ENCODE peak calls at places on chromosomes 13 and 19, in ten cellular contexts. R is tibial nerve, V is sigmoid colon, X is heart left ventricle, W is adrenal gland, N is body of pancreas, Z is Peyer's patch, S is A549, O is uterus, E is NB4. M is an unnamed sample.

GRCh38 chr13:100633461-100633860 is 41.1 kb downstream of the TMTC4 start:
- DNase-seq in R (no peak), V (no peak), X (no peak), W (no peak), N (no peak), Z (no peak), S (no peak), O (no peak), E (no peak), M (no peak)

GRCh38 chr13:112875627-112876026 is 93.4 kb upstream of the MCF2L start:
- DNase-seq in R (no peak), V (peak), X (no peak), W (no peak), N (no peak), Z (no peak), S (no peak), O (no peak), E (no peak), M (no peak)

GRCh38 chr19:34120846-34121639 is 51.3 kb upstream of the LSM14A start:
- DNase-seq in R (peak), V (no peak), X (no peak), W (no peak), N (peak), Z (no peak), S (peak), O (no peak), E (peak), M (no peak)

GRCh38 chr19:55640577-55641375 is at the start of gene ZNF580:
- DNase-seq in R (peak), V (peak), X (peak), W (peak), N (peak), Z (peak), S (peak), O (peak), E (peak), M (peak)

GRCh38 chr13:83975668-83976165 is 93.4 kb upstream of the SLITRK1 start:
- DNase-seq in R (no peak), V (no peak), X (no peak), W (no peak), N (no peak), Z (no peak), S (no peak), O (no peak), E (no peak), M (no peak)

GRCh38 chr13:84417426-84417825 is 535.2 kb upstream of the SLITRK1 start:
- DNase-seq in R (no peak), V (no peak), X (no peak), W (no peak), N (no peak), Z (no peak), S (no peak), O (no peak), E (no peak), M (no peak)

GRCh38 chr13:22128413-22129198 is 457.7 kb downstream of the FGF9 start:
- DNase-seq in R (no peak), V (no peak), X (no peak), W (no peak), N (no peak), Z (no peak), S (no peak), O (no peak), E (no peak), M (no peak)

GRCh38 chr13:57666554-57666953 is 35.0 kb downstream of the PCDH17 start:
- DNase-seq in R (no peak), V (no peak), X (no peak), W (no peak), N (no peak), Z (no peak), S (no peak), O (no peak), E (no peak), M (no peak)

GRCh38 chr13:80737513-80737912 is 396.6 kb upstream of the SPRY2 start:
- DNase-seq in R (no peak), V (no peak), X (peak), W (no peak), N (no peak), Z (no peak), S (no peak), O (no peak), E (no peak), M (no peak)

GRCh38 chr19:1134431-1134830 is 30.6 kb downstream of the GPX4 start:
- DNase-seq in R (no peak), V (no peak), X (no peak), W (no peak), N (no peak), Z (no peak), S (no peak), O (no peak), E (no peak), M (no peak)

GRCh38 chr13:44132710-44133109 is 240.9 kb upstream of the SERP2 start:
- DNase-seq in R (peak), V (peak), X (peak), W (peak), N (peak), Z (no peak), S (no peak), O (no peak), E (peak), M (no peak)

GRCh38 chr13:113551081-113552000 is 33.2 kb upstream of the TFDP1 start:
- DNase-seq in R (no peak), V (no peak), X (no peak), W (no peak), N (no peak), Z (peak), S (no peak), O (peak), E (no peak), M (no peak)

GRCh38 chr19:44653977-44654784 is 10.5 kb downstream of the PVR start:
- DNase-seq in R (peak), V (peak), X (peak), W (peak), N (peak), Z (peak), S (peak), O (peak), E (peak), M (peak)

GRCh38 chr13:100275746-100276145 is 186.9 kb downstream of the PCCA start:
- DNase-seq in R (no peak), V (no peak), X (no peak), W (no peak), N (no peak), Z (no peak), S (no peak), O (no peak), E (peak), M (no peak)

GRCh38 chr13:52665325-52665724 is 12.7 kb downstream of the SUGT1 start:
- DNase-seq in R (no peak), V (no peak), X (no peak), W (no peak), N (no peak), Z (no peak), S (peak), O (no peak), E (no peak), M (no peak)

GRCh38 chr19:54674021-54674617 is 11.3 kb downstream of the LILRB4 start:
- DNase-seq in R (no peak), V (no peak), X (no peak), W (no peak), N (no peak), Z (no peak), S (peak), O (no peak), E (peak), M (no peak)

GRCh38 chr19:28521614-28522544 is 691.1 kb downstream of the UQCRFS1 start:
- DNase-seq in R (no peak), V (no peak), X (no peak), W (no peak), N (no peak), Z (no peak), S (no peak), O (no peak), E (no peak), M (no peak)

GRCh38 chr13:34833562-34834182 is 108.4 kb upstream of the NBEA start:
- DNase-seq in R (no peak), V (no peak), X (no peak), W (no peak), N (no peak), Z (no peak), S (no peak), O (no peak), E (peak), M (no peak)

GRCh38 chr13:99314640-99315176 is 7.5 kb upstream of the GPR183 start:
- DNase-seq in R (no peak), V (no peak), X (no peak), W (no peak), N (no peak), Z (no peak), S (no peak), O (no peak), E (no peak), M (no peak)

GRCh38 chr13:83272076-83272475 is 610.2 kb downstream of the SLITRK1 start:
- DNase-seq in R (no peak), V (no peak), X (no peak), W (no peak), N (no peak), Z (no peak), S (no peak), O (no peak), E (no peak), M (no peak)

GRCh38 chr13:102402292-102402691 is 444 bp upstream of the FGF14 start:
- DNase-seq in R (no peak), V (peak), X (peak), W (no peak), N (peak), Z (no peak), S (no peak), O (peak), E (no peak), M (peak)

GRCh38 chr19:43444531-43445340 is 20.7 kb downstream of the LYPD3 start:
- DNase-seq in R (no peak), V (no peak), X (no peak), W (peak), N (no peak), Z (no peak), S (no peak), O (no peak), E (peak), M (no peak)

GRCh38 chr13:112978561-112979405 is 9.8 kb downstream of the MCF2L start:
- DNase-seq in R (no peak), V (no peak), X (no peak), W (no peak), N (no peak), Z (no peak), S (no peak), O (no peak), E (no peak), M (no peak)

GRCh38 chr19:51783373-51783772 is 11.6 kb upstream of the FPR3 start:
- DNase-seq in R (no peak), V (no peak), X (no peak), W (no peak), N (no peak), Z (no peak), S (no peak), O (no peak), E (peak), M (no peak)
- TF ChIP-seq CTCF in R (no peak), V (no peak), X (peak), W (no peak), N (no peak), Z (no peak), S (no peak), O (no peak), E (peak), M (no peak)

GRCh38 chr19:41363753-41364545 is at the start of gene B9D2:
- DNase-seq in R (peak), V (peak), X (peak), W (peak), N (peak), Z (peak), S (peak), O (peak), E (peak), M (peak)
- TF ChIP-seq POLR2A in R (peak), V (peak), X (peak), W (peak), N (peak), Z (peak), S (peak), O (peak), E (peak), M (no peak)

DNA sequence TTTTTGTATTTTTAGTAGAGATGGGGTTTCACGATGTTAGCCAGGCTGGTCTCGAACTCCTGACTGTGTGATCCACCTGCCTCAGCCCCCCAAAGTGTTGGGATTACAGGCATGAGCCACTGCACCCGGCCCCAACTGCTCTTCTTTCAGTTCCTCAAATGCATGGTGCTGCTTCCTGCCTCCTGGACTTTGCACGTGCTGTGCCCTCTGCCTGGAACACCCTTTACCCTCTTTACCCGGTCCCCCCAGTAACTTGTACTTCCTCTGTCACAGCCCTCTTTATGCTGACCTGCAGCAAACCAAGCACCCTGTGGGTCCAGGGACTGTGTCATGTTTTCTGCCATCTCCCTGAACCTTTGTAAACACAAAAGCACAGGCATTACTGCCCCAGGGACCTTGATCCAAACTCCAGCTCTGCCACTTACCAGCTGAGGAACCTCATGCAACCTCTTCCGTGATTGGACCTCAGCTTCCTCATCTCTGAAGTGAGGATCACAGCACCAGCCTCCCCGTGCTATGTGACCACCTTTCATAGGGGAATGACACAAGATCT is 3.8 kb downstream of the BLVRB start:
- DNase-seq in R (no peak), V (peak), X (no peak), W (peak), N (peak), Z (peak), S (no peak), O (no peak), E (peak), M (peak)
- TF ChIP-seq CTCF in R (no peak), V (no peak), X (no peak), W (no peak), N (no peak), Z (no peak), S (no peak), O (no peak), E (no peak), M (no peak)

GRCh38 chr19:17525141-17525540 is 13.7 kb downstream of the PGLS start:
- DNase-seq in R (no peak), V (no peak), X (no peak), W (no peak), N (no peak), Z (no peak), S (no peak), O (no peak), E (no peak), M (no peak)
- TF ChIP-seq POLR2A in R (no peak), V (no peak), X (no peak), W (no peak), N (no peak), Z (no peak), S (no peak), O (no peak), E (no peak), M (no peak)

GRCh38 chr19:15022752-15023151 is 26.5 kb upstream of the CASP14 start:
- DNase-seq in R (no peak), V (no peak), X (no peak), W (no peak), N (peak), Z (no peak), S (no peak), O (no peak), E (no peak), M (no peak)

GRCh38 chr19:15021286-15022007 is 27.8 kb upstream of the CASP14 start:
- DNase-seq in R (no peak), V (no peak), X (no peak), W (no peak), N (peak), Z (no peak), S (no peak), O (no peak), E (no peak), M (no peak)

GRCh38 chr19:15028490-15028889 is 20.8 kb upstream of the CASP14 start:
- DNase-seq in R (no peak), V (no peak), X (no peak), W (no peak), N (no peak), Z (no peak), S (no peak), O (no peak), E (peak), M (no peak)

GRCh38 chr19:15025237-15025636 is 24.0 kb upstream of the CASP14 start:
- DNase-seq in R (no peak), V (no peak), X (no peak), W (no peak), N (peak), Z (no peak), S (peak), O (no peak), E (peak), M (no peak)
- TF ChIP-seq CTCF in R (no peak), V (no peak), X (no peak), W (no peak), N (peak), Z (no peak), S (peak), O (no peak), E (peak), M (no peak)